ENCODE peak calls at places on chromosomes 11 and 22, in five cellular contexts. M, R, S, A and Z are unnamed samples.

GRCh38 chr22:37002633-37003032 is 16.6 kb downstream of the TST start:
- DNase-seq in S (no peak), A (no peak), R (no peak), M (no peak), Z (no peak)

GRCh38 chr11:124577664-124578427 is 8.0 kb downstream of the OR8A1 start:
- DNase-seq in R (no peak), A (no peak), M (no peak), S (no peak), Z (no peak)

GRCh38 chr22:40043793-40044101 is 49.0 kb downstream of the FAM83F start:
- DNase-seq in A (no peak), R (no peak), S (no peak), M (no peak), Z (no peak)

GRCh38 chr11:133999355-133999754 is 42.6 kb upstream of the IGSF9B start:
- DNase-seq in S (no peak), R (no peak), M (no peak), A (no peak), Z (no peak)

GRCh38 chr11:67167086-67167485 is 48.0 kb downstream of the KDM2A start:
- DNase-seq in R (no peak), A (no peak), M (no peak), S (no peak), Z (no peak)

GRCh38 chr11:30585892-30586250 is 282 bp downstream of the MPPED2 start:
- DNase-seq in A (no peak), M (peak), S (no peak), R (peak), Z (no peak)

GRCh38 chr11:124656759-124657627 is 16.5 kb downstream of the SIAE start:
- DNase-seq in R (no peak), A (no peak), M (no peak), S (no peak), Z (no peak)

GRCh38 chr22:30246962-30247376 is 410 bp upstream of the LIF start:
- DNase-seq in A (no peak), M (no peak), R (peak), S (no peak), Z (no peak)

GRCh38 chr11:100536979-100537378 is 150.1 kb upstream of the ARHGAP42 start:
- DNase-seq in R (no peak), M (no peak), A (no peak), S (no peak), Z (no peak)

GRCh38 chr11:7673724-7674434 is 579 bp upstream of the CYB5R2 start:
- DNase-seq in R (peak), A (no peak), S (no peak), M (no peak), Z (no peak)

GRCh38 chr11:2701230-2701629 is 1.4 kb upstream of the KCNQ1OT1 start:
- DNase-seq in A (no peak), M (peak), R (no peak), S (no peak), Z (no peak)

GRCh38 chr22:47033648-47034000 is 271.2 kb downstream of the TBC1D22A start:
- DNase-seq in R (no peak), M (peak), A (no peak), S (no peak), Z (no peak)

GRCh38 chr11:131278472-131278871 is 91.9 kb upstream of the NTM start:
- DNase-seq in M (no peak), S (no peak), A (no peak), R (no peak), Z (no peak)

GRCh38 chr11:114064216-114064615 is 4.7 kb downstream of the ZBTB16 start:
- DNase-seq in R (no peak), S (no peak), A (no peak), M (no peak), Z (no peak)

GRCh38 chr11:74249496-74249895 is 61.9 kb downstream of the P4HA3 start:
- DNase-seq in S (no peak), M (no peak), R (no peak), A (no peak), Z (no peak)

GRCh38 chr22:23401111-23401909 is 178.8 kb downstream of the IGLL1 start:
- DNase-seq in R (no peak), S (no peak), A (no peak), M (peak), Z (no peak)

GRCh38 chr22:49023161-49023878 is 804.4 kb downstream of the BRD1 start:
- DNase-seq in A (no peak), S (no peak), M (peak), R (no peak), Z (no peak)

GRCh38 chr11:63769044-63769718 is 606 bp upstream of the ZFTA start:
- DNase-seq in A (peak), R (peak), M (peak), S (no peak), Z (peak)

GRCh38 chr22:30806391-30806861 is 111.8 kb downstream of the OSBP2 start:
- DNase-seq in R (peak), A (no peak), S (no peak), M (no peak), Z (no peak)

GRCh38 chr11:102712140-102712539 is 6.6 kb upstream of the MMP27 start:
- DNase-seq in M (no peak), R (no peak), A (no peak), S (no peak), Z (no peak)

GRCh38 chr11:6233984-6234313 is 487 bp downstream of the FHIP1B start:
- DNase-seq in S (no peak), R (peak), A (no peak), M (no peak), Z (no peak)

GRCh38 chr11:72522186-72522585 is 87.9 kb upstream of the CLPB start:
- DNase-seq in M (no peak), R (no peak), A (no peak), S (no peak), Z (no peak)

GRCh38 chr11:1506981-1507380 is 20.4 kb upstream of the MOB2 start:
- DNase-seq in R (no peak), A (no peak), S (no peak), M (peak), Z (no peak)